ENCODE peak calls at places on chromosomes 12 and 14, in eight cellular contexts. Y is pancreas, I is IMR-90, X is GM12878, N is MCF 10A, J is H9, G is endothelial cell, K is heart left ventricle. U is an unnamed sample.

GRCh38 chr12:1518763-1519516 is 75.4 kb downstream of the FBXL14 start:
- DNase-seq in I (peak; percentile 91), G (no peak), Y (no peak), J (peak; percentile 34), X (no peak), K (no peak), N (peak; percentile 95), U (no peak)

GRCh38 chr14:80924365-80925103 is 17.0 kb downstream of the CEP128 start:
- DNase-seq in G (no peak), I (no peak), K (no peak), Y (no peak), X (no peak), J (no peak), N (no peak), U (no peak)

GRCh38 chr12:25236626-25237025 is 14.1 kb downstream of the KRAS start:
- DNase-seq in K (no peak), X (no peak), J (no peak), I (peak; percentile 51), Y (no peak), N (no peak), G (no peak), U (no peak)

GRCh38 chr14:61451891-61452400 is 130.6 kb downstream of the PRKCH start:
- DNase-seq in I (no peak), N (no peak), Y (no peak), G (no peak), J (no peak), K (no peak), X (no peak), U (no peak)

GRCh38 chr12:43676183-43676813 is 82.3 kb downstream of the PUS7L start:
- DNase-seq in I (peak; percentile 1), G (peak; percentile 24), K (no peak), N (peak; percentile 59), J (peak; percentile 52), X (peak; percentile 8), Y (no peak), U (no peak)

GRCh38 chr14:57209561-57209960 is 59.1 kb downstream of the EXOC5 start:
- DNase-seq in G (no peak), X (no peak), K (no peak), I (peak; percentile 73), N (no peak), Y (no peak), J (no peak), U (no peak)

GRCh38 chr14:39603942-39604341 is 171.7 kb upstream of the FBXO33 start:
- DNase-seq in Y (no peak), I (no peak), J (no peak), K (no peak), X (no peak), G (no peak), N (no peak), U (no peak)

GRCh38 chr12:47556219-47556618 is 149.6 kb downstream of the RPAP3 start:
- DNase-seq in K (no peak), I (no peak), N (peak; percentile 29), Y (no peak), J (peak; percentile 47), X (no peak), G (no peak), U (no peak)

GRCh38 chr14:30874120-30874998 is at the start of gene COCH:
- DNase-seq in J (peak; percentile 61), K (peak; percentile 61), N (no peak), X (no peak), Y (peak; percentile 47), I (no peak), G (peak; percentile 52), U (peak; percentile 89)

GRCh38 chr12:70028918-70029317 is 203.9 kb downstream of the MYRFL start:
- DNase-seq in G (no peak), Y (no peak), I (no peak), J (no peak), K (no peak), N (no peak), X (no peak), U (no peak)

GRCh38 chr12:120466560-120467315 is 2.8 kb downstream of the SRSF9 start:
- DNase-seq in I (peak; percentile 45), K (no peak), J (peak; percentile 72), X (no peak), Y (peak; percentile 51), N (peak; percentile 59), G (peak; percentile 39), U (no peak)

GRCh38 chr14:103123634-103124500 is 606 bp downstream of the TNFAIP2 start:
- DNase-seq in X (no peak), J (peak; percentile 70), Y (peak; percentile 49), N (no peak), I (no peak), G (peak; percentile 62), K (peak; percentile 86), U (no peak)

GRCh38 chr14:59098377-59098776 is 90.1 kb upstream of the DAAM1 start:
- DNase-seq in Y (no peak), J (no peak), X (no peak), G (no peak), N (peak; percentile 44), I (peak; percentile 98), K (no peak), U (no peak)

GRCh38 chr12:121241203-121241970 is 31.5 kb downstream of the P2RX4 start:
- DNase-seq in I (no peak), N (no peak), G (no peak), Y (no peak), X (no peak), K (no peak), J (no peak), U (no peak)

GRCh38 chr12:104589215-104589614 is 132.5 kb downstream of the CHST11 start:
- DNase-seq in G (no peak), X (no peak), I (no peak), N (no peak), K (no peak), J (no peak), Y (no peak), U (no peak)

GRCh38 chr12:113268621-113269020 is 47.4 kb downstream of the TPCN1 start:
- DNase-seq in I (no peak), G (no peak), K (peak; percentile 33), N (no peak), X (no peak), J (no peak), Y (no peak), U (peak; percentile 89)

GRCh38 chr14:71245659-71246361 is 338.6 kb downstream of the PCNX1 start:
- DNase-seq in Y (no peak), X (no peak), G (no peak), K (no peak), N (no peak), I (no peak), J (no peak), U (no peak)

GRCh38 chr12:89179983-89180382 is 172.3 kb downstream of the DUSP6 start:
- DNase-seq in Y (no peak), G (no peak), N (peak; percentile 100), I (peak; percentile 73), K (no peak), X (no peak), J (no peak), U (no peak)

GRCh38 chr12:98719515-98720504 is 74.7 kb downstream of the APAF1 start:
- DNase-seq in N (no peak), K (no peak), Y (no peak), J (no peak), G (no peak), X (no peak), I (no peak), U (no peak)
- TF ChIP-seq CTCF in N (no peak), K (no peak), Y (no peak), J (no peak), G (no peak), X (no peak), I (no peak), U (no peak)

DNA sequence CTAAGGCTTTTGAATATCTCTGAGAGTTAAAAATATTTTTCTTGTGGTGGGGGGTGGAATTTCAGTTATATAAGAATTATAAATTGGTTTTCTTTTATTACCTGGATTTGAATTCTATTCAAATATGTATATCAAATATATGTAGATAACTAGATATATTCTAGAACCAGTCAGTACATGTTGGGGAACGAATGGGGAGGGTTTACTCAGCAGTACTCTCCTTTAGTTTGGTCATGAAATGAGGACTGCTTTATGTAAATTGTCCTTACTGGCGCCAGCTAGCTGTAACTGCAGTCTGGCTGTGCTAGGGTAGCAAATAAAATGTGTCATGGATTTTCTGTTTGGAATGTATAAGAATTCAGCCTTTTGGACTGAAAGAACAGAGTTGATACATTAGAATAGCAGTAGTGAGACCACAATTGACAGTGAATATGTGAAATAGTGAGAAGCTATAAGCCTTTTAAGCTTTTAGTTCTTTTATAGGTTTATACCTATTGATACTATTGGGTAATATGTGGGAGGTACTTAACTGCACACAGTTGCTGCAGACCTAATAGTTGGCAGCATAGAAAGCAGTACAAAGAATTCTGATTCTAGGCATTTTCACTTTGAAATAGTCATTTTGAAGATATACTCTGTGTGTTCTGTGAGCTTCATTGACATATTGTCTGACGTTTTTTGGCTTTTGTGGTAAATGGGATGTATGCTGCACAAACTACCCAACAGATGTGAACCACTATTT is 29.0 kb downstream of the ATF7IP start:
- DNase-seq in X (peak; percentile 65), Y (no peak), I (peak; percentile 84), N (peak; percentile 77), G (peak; percentile 14), K (no peak), J (no peak), U (no peak)
- TF ChIP-seq CTCF in X (no peak), Y (no peak), I (peak; percentile 11), N (no peak), G (no peak), K (peak; percentile 27), J (no peak), U (peak; percentile 46)

GRCh38 chr12:58247633-58248032 is 306.3 kb downstream of the ATP23 start:
- DNase-seq in Y (no peak), J (no peak), G (no peak), K (no peak), X (no peak), N (peak; percentile 14), I (no peak), U (no peak)
- TF ChIP-seq CTCF in Y (no peak), J (peak; percentile 47), G (no peak), K (no peak), X (no peak), N (no peak), I (peak; percentile 8), U (peak; percentile 29)

GRCh38 chr12:10363922-10364838 is 25.7 kb downstream of the KLRK1 start:
- DNase-seq in G (peak; percentile 12), I (peak; percentile 41), J (no peak), Y (peak; percentile 33), X (peak; percentile 84), K (peak; percentile 59), N (peak; percentile 70), U (no peak)

GRCh38 chr12:10368206-10369171 is 21.4 kb downstream of the KLRK1 start:
- DNase-seq in J (no peak), N (no peak), Y (no peak), K (no peak), I (no peak), X (no peak), G (no peak), U (no peak)

GRCh38 chr12:10364839-10365681 is 24.8 kb downstream of the KLRK1 start:
- DNase-seq in K (no peak), Y (peak; percentile 41), I (peak; percentile 84), N (peak; percentile 83), J (peak; percentile 79), X (peak; percentile 53), G (peak; percentile 16), U (no peak)

GRCh38 chr12:10365716-10366433 is 24.0 kb downstream of the KLRK1 start:
- DNase-seq in X (no peak), K (no peak), J (no peak), N (no peak), I (peak; percentile 33), Y (no peak), G (no peak), U (no peak)

DNA sequence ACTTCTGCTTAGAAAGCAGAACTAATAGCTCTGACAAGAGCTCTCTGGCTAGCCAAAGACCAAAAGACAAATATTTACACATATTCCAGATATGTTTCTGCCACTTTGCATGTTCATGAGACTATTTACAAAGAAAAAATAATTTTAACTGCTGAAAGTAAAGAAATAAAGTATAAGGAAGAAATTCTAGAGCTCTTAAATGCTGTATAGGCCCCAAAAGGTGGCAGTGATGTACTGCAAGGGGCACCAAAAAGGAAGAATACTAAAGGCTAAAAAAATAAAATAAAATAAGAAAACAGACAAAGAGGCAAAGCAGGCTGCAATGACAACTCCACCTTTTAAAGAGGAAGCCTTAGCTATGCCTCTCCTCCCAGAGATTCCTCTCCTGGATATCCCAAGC is 23.0 kb downstream of the KLRK1 start:
- DNase-seq in J (no peak), X (no peak), I (no peak), G (no peak), K (no peak), Y (no peak), N (peak; percentile 54), U (no peak)
- TF ChIP-seq CTCF in J (peak; percentile 48), X (peak; percentile 19), I (peak; percentile 47), G (no peak), K (peak; percentile 13), Y (no peak), N (peak; percentile 46), U (peak; percentile 81)